ENCODE peak calls at places on chromosomes 6 and 20, in eight cellular contexts. One of them, this sample, is unnamed.
A peak's percentile ranks its signal among the peaks of the same experiment; 100 is the strongest.

GRCh38 chr6:18115356-18115755 is 7.1 kb downstream of the NHLRC1 start:
- DNase-seq in GM04503: no peak
- DNase-seq in ELR: peak; percentile 14
- DNase-seq in astrocyte: peak; percentile 31
- DNase-seq in left cardiac atrium: no peak
- DNase-seq in suprapubic skin: no peak
- DNase-seq in fibroblast of mammary gland: no peak
- DNase-seq in NCI-H446: no peak
- DNase-seq in this sample: no peak

GRCh38 chr6:15355683-15356099 is 109.8 kb downstream of the JARID2 start:
- DNase-seq in NCI-H446: no peak
- DNase-seq in ELR: no peak
- DNase-seq in fibroblast of mammary gland: no peak
- DNase-seq in astrocyte: no peak
- DNase-seq in left cardiac atrium: no peak
- DNase-seq in suprapubic skin: no peak
- DNase-seq in GM04503: no peak
- DNase-seq in this sample: no peak

GRCh38 chr20:20890751-20891150 is 178.3 kb upstream of the RALGAPA2 start:
- DNase-seq in fibroblast of mammary gland: no peak
- DNase-seq in left cardiac atrium: no peak
- DNase-seq in suprapubic skin: no peak
- DNase-seq in ELR: no peak
- DNase-seq in GM04503: no peak
- DNase-seq in NCI-H446: no peak
- DNase-seq in astrocyte: no peak
- DNase-seq in this sample: no peak

GRCh38 chr6:39203804-39204495 is 25.3 kb downstream of the KCNK5 start:
- DNase-seq in astrocyte: no peak
- DNase-seq in NCI-H446: no peak
- DNase-seq in fibroblast of mammary gland: no peak
- DNase-seq in GM04503: no peak
- DNase-seq in left cardiac atrium: peak; percentile 45
- DNase-seq in ELR: no peak
- DNase-seq in suprapubic skin: no peak
- DNase-seq in this sample: peak; percentile 74

GRCh38 chr6:113820751-113821150 is 36.4 kb upstream of the MARCKS start:
- DNase-seq in NCI-H446: no peak
- DNase-seq in ELR: peak; percentile 17
- DNase-seq in left cardiac atrium: no peak
- DNase-seq in astrocyte: peak; percentile 36
- DNase-seq in GM04503: no peak
- DNase-seq in fibroblast of mammary gland: peak; percentile 1
- DNase-seq in suprapubic skin: no peak
- DNase-seq in this sample: no peak

GRCh38 chr6:74642101-74642500 is 563.8 kb downstream of the COL12A1 start:
- DNase-seq in suprapubic skin: no peak
- DNase-seq in left cardiac atrium: no peak
- DNase-seq in NCI-H446: no peak
- DNase-seq in GM04503: no peak
- DNase-seq in astrocyte: no peak
- DNase-seq in fibroblast of mammary gland: no peak
- DNase-seq in ELR: no peak
- DNase-seq in this sample: no peak

GRCh38 chr6:170260686-170261085 is 30.2 kb downstream of the DLL1 start:
- DNase-seq in astrocyte: no peak
- DNase-seq in suprapubic skin: no peak
- DNase-seq in ELR: no peak
- DNase-seq in fibroblast of mammary gland: no peak
- DNase-seq in left cardiac atrium: no peak
- DNase-seq in NCI-H446: no peak
- DNase-seq in GM04503: no peak
- DNase-seq in this sample: peak; percentile 64

GRCh38 chr20:58629213-58629575 is 21.9 kb upstream of the STX16 start:
- DNase-seq in left cardiac atrium: no peak
- DNase-seq in NCI-H446: no peak
- DNase-seq in GM04503: no peak
- DNase-seq in fibroblast of mammary gland: no peak
- DNase-seq in suprapubic skin: no peak
- DNase-seq in ELR: no peak
- DNase-seq in astrocyte: no peak
- DNase-seq in this sample: no peak

GRCh38 chr6:71080793-71081192 is 123.9 kb upstream of the B3GAT2 start:
- DNase-seq in left cardiac atrium: no peak
- DNase-seq in fibroblast of mammary gland: peak; percentile 90
- DNase-seq in ELR: peak; percentile 30
- DNase-seq in suprapubic skin: no peak
- DNase-seq in astrocyte: peak; percentile 47
- DNase-seq in NCI-H446: no peak
- DNase-seq in GM04503: peak; percentile 1
- DNase-seq in this sample: no peak

GRCh38 chr6:145428656-145429173 is 306.6 kb downstream of the EPM2A start:
- DNase-seq in left cardiac atrium: no peak
- DNase-seq in NCI-H446: no peak
- DNase-seq in suprapubic skin: no peak
- DNase-seq in fibroblast of mammary gland: no peak
- DNase-seq in GM04503: no peak
- DNase-seq in astrocyte: peak; percentile 6
- DNase-seq in ELR: no peak
- DNase-seq in this sample: no peak

GRCh38 chr6:7545509-7546369 is 4.3 kb downstream of the DSP start:
- DNase-seq in GM04503: no peak
- DNase-seq in ELR: no peak
- DNase-seq in left cardiac atrium: no peak
- DNase-seq in NCI-H446: no peak
- DNase-seq in fibroblast of mammary gland: no peak
- DNase-seq in suprapubic skin: no peak
- DNase-seq in astrocyte: no peak
- DNase-seq in this sample: no peak

This sample was measured in body of pancreas.